ENCODE peak calls at places on chromosomes 13 and 19, in five cellular contexts. Y is A549, J is GM12878, C is K562, L is SK-N-SH. D is an unnamed sample.

GRCh38 chr13:59111711-59112110 is 1052.0 kb downstream of the DIAPH3 start:
- DNase-seq in Y (no peak), J (no peak), C (no peak), L (no peak), D (peak)

GRCh38 chr19:33133438-33134031 is 1.6 kb downstream of the WDR88 start:
- DNase-seq in Y (no peak), J (no peak), C (peak), L (peak), D (no peak)

GRCh38 chr19:54186934-54187381 is 2.4 kb downstream of the MBOAT7 start:
- DNase-seq in Y (no peak), J (no peak), C (peak), L (no peak), D (no peak)

GRCh38 chr13:82614086-82614485 is 1268.2 kb downstream of the SLITRK1 start:
- DNase-seq in Y (no peak), J (no peak), C (no peak), L (no peak), D (no peak)

GRCh38 chr19:30120860-30121484 is 178.9 kb downstream of the URI1 start:
- DNase-seq in Y (no peak), J (no peak), C (no peak), L (no peak), D (no peak)

GRCh38 chr19:18809149-18809978 is 18.3 kb upstream of the COMP start:
- DNase-seq in Y (no peak), J (no peak), C (no peak), L (no peak), D (peak)

GRCh38 chr19:45522010-45522941 is 15.0 kb downstream of the VASP start:
- DNase-seq in Y (no peak), J (no peak), C (no peak), L (no peak), D (no peak)

GRCh38 chr19:54448037-54448773 is 794 bp upstream of the LENG8 start:
- DNase-seq in Y (peak), J (no peak), C (peak), L (peak), D (peak)

GRCh38 chr19:10292206-10292788 is 2.5 kb downstream of the ICAM5 start:
- DNase-seq in Y (no peak), J (no peak), C (peak), L (peak), D (peak)
- TF ChIP-seq RCOR1 in Y (no peak), J (no peak), C (no peak), L (no peak), D (no peak)

GRCh38 chr19:2469102-2469914 is 6.6 kb upstream of the GADD45B start:
- DNase-seq in Y (no peak), J (no peak), C (peak), L (no peak), D (peak)
- TF ChIP-seq RFX5 in Y (no peak), J (no peak), C (no peak), L (no peak), D (no peak)

GRCh38 chr13:73364706-73365105 is 305.9 kb downstream of the KLF5 start:
- DNase-seq in Y (no peak), J (no peak), C (no peak), L (no peak), D (no peak)
- TF ChIP-seq RCOR1 in Y (no peak), J (no peak), C (no peak), L (no peak), D (no peak)

GRCh38 chr13:80362488-80362887 is 21.6 kb upstream of the SPRY2 start:
- DNase-seq in Y (no peak), J (no peak), C (no peak), L (no peak), D (no peak)

GRCh38 chr13:80360298-80360827 is 19.4 kb upstream of the SPRY2 start:
- DNase-seq in Y (no peak), J (no peak), C (no peak), L (no peak), D (no peak)

GRCh38 chr13:80361298-80361697 is 20.4 kb upstream of the SPRY2 start:
- DNase-seq in Y (no peak), J (no peak), C (no peak), L (no peak), D (no peak)

GRCh38 chr13:80361883-80362327 is 21.0 kb upstream of the SPRY2 start:
- DNase-seq in Y (no peak), J (no peak), C (peak), L (no peak), D (no peak)

DNA sequence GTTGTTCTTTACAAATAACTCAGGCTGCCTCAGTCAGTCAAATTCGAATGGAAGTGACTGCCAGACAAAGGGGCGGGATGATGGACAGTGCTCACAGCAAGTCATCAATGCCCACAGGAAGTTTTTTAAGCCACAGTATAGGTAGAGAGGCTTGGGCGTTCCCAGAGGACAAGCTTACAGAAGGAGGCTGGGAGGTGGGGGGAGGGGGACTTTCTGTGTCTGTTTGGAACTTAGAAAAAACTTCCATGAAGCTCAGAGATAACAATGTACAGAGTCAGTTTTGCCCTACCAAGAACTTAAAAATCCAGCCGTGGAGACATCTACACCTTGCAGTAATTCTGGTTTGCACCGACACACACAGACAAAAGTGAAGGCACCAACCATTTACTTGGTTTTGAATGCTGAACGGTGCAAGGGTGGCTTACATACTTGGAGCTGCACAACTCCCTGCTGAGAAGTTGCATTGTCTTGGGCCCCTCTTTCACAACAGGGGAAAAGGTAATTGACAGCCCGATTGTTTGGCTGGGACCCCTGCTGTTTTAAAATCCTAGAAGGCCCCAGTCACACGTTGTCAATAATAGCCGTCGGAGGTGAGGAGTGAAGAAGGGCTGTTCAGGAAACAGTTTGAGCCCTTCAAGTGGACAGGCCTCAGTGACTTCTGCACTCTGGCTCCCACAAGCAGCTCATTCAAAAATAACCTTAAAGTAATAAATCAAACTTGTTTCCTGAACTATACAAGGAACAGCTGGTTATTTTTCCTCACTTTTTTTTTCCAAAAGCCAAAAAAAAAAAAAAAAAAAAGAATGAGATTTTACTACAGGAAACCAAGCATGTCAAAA is 18.8 kb upstream of the SPRY2 start:
- DNase-seq in Y (no peak), J (no peak), C (peak), L (no peak), D (no peak)
- TF ChIP-seq RFX5 in Y (no peak), J (no peak), C (no peak), L (no peak), D (no peak)

GRCh38 chr19:10450853-10451609 is 30.7 kb downstream of the PDE4A start:
- DNase-seq in Y (peak), J (no peak), C (peak), L (peak), D (no peak)

GRCh38 chr19:10454267-10454666 is 33.9 kb downstream of the PDE4A start:
- DNase-seq in Y (no peak), J (no peak), C (peak), L (peak), D (peak)

GRCh38 chr19:10450191-10450852 is 30.0 kb downstream of the PDE4A start:
- DNase-seq in Y (no peak), J (no peak), C (no peak), L (peak), D (no peak)

GRCh38 chr19:10453852-10454251 is 33.5 kb downstream of the PDE4A start:
- DNase-seq in Y (no peak), J (no peak), C (no peak), L (no peak), D (no peak)

GRCh38 chr19:10452726-10453620 is 32.6 kb downstream of the PDE4A start:
- DNase-seq in Y (no peak), J (no peak), C (no peak), L (peak), D (no peak)
- TF ChIP-seq RCOR1 in Y (no peak), J (no peak), C (no peak), L (no peak), D (no peak)

GRCh38 chr19:52943134-52943883 is 19.4 kb downstream of the ZNF816 start:
- DNase-seq in Y (no peak), J (no peak), C (no peak), L (no peak), D (no peak)

GRCh38 chr19:52945652-52946321 is 16.9 kb downstream of the ZNF816 start:
- DNase-seq in Y (no peak), J (no peak), C (no peak), L (no peak), D (no peak)

GRCh38 chr19:52943884-52944643 is 18.6 kb downstream of the ZNF816 start:
- DNase-seq in Y (no peak), J (no peak), C (no peak), L (no peak), D (no peak)

GRCh38 chr19:52941941-52942370 is 18.7 kb upstream of the ZNF888 start:
- DNase-seq in Y (no peak), J (no peak), C (peak), L (peak), D (peak)

DNA sequence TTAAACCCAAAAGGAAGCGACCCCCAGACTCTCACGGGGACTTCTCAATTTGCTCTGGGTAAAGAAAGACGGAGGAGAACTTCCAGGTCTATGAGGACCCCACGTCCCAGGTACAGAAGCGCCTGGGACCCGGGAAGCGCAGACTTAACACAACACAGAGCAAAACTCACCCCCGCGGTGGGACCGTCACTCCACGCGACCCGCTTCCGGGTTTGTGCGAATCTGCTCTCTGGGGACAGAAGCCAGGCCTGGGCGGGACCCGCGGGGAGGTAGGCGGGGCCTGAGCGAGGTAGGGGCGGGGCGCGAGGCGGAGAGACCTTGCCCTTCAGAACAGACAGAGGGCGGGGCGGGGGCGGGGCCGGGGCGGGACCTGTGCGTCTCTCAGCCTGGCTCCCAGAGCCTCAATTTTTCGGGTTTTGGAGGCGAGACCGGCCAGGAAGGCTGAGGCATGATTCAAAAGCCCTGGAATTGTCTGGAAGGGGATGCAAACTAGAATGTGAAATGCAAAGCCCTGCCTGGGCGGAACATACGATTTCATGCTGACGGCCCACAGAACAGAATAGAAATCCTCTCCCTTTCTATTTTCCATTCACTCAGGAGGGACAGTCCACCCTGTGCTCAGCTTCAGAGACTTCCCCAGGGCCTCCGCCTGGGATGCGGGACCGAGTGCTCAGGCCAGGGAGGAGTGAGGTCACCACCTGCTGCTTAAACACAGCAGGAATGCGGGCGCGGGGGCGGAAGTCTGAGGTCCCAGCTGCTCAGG is 19.3 kb upstream of the ZNF888 start:
- DNase-seq in Y (no peak), J (peak), C (peak), L (peak), D (peak)
- TF ChIP-seq RFX5 in Y (no peak), J (no peak), C (no peak), L (no peak), D (no peak)

D was measured in IMR-90.